ENCODE peak calls at places on chromosome X, in six cellular contexts. M, K, Q, D, C and V are unnamed samples.

GRCh38 chrX:48896611-48897011 is 957 bp downstream of the TIMM17B start:
- DNase-seq in D (peak; percentile 71), K (no peak), Q (no peak), C (no peak), M (no peak), V (no peak)

GRCh38 chrX:4825550-4825949 is 1112.1 kb upstream of the PRKX start:
- DNase-seq in Q (no peak), D (no peak), C (no peak), K (no peak), M (no peak), V (no peak)

GRCh38 chrX:39883664-39884063 is 214.1 kb downstream of the BCOR start:
- DNase-seq in K (no peak), C (no peak), M (no peak), D (no peak), Q (no peak), V (no peak)

GRCh38 chrX:48831909-48832291 is 3.5 kb downstream of the PCSK1N start:
- DNase-seq in K (no peak), M (peak; percentile 33), Q (no peak), D (no peak), C (peak; percentile 59), V (no peak)

GRCh38 chrX:154734101-154734781 is 16.6 kb downstream of the GAB3 start:
- DNase-seq in C (no peak), D (peak; percentile 90), Q (no peak), M (no peak), K (peak; percentile 91), V (peak; percentile 55)

GRCh38 chrX:47499291-47499690 is 16.3 kb upstream of the ZNF41 start:
- DNase-seq in Q (no peak), D (no peak), M (no peak), K (no peak), C (no peak), V (no peak)

GRCh38 chrX:47200385-47201150 is 6.9 kb downstream of the UBA1 start:
- DNase-seq in Q (no peak), M (no peak), D (no peak), K (peak; percentile 65), C (no peak), V (no peak)

GRCh38 chrX:44012484-44013096 is 39.4 kb upstream of the NDP start:
- DNase-seq in C (no peak), Q (no peak), D (peak; percentile 48), M (no peak), K (peak; percentile 41), V (peak; percentile 4)

GRCh38 chrX:31524182-31524581 is 452.3 kb upstream of the FTHL17 start:
- DNase-seq in K (peak; percentile 27), D (no peak), C (no peak), M (no peak), Q (no peak), V (no peak)

GRCh38 chrX:41895826-41896225 is 27.5 kb downstream of the CASK start:
- DNase-seq in M (no peak), K (peak; percentile 14), Q (no peak), C (no peak), D (no peak), V (no peak)

GRCh38 chrX:110022555-110023448 is 19.9 kb downstream of the TMEM164 start:
- DNase-seq in K (no peak), Q (no peak), D (no peak), C (no peak), M (no peak), V (peak; percentile 34)

GRCh38 chrX:43595931-43596330 is 60.2 kb upstream of the MAOA start:
- DNase-seq in M (no peak), D (no peak), K (no peak), Q (no peak), C (no peak), V (no peak)

GRCh38 chrX:55908685-55909212 is 191.2 kb downstream of the RRAGB start:
- DNase-seq in D (peak; percentile 4), C (peak; percentile 46), K (no peak), Q (peak; percentile 3), M (peak; percentile 34), V (peak; percentile 32)

GRCh38 chrX:69616520-69617203 is 749 bp downstream of the EDA start:
- DNase-seq in K (no peak), C (no peak), D (no peak), M (peak; percentile 36), Q (no peak), V (no peak)

GRCh38 chrX:71128915-71129765 is 10.7 kb downstream of the MED12 start:
- DNase-seq in M (peak; percentile 57), K (peak; percentile 54), Q (no peak), C (peak; percentile 76), D (peak; percentile 67), V (peak; percentile 50)

GRCh38 chrX:103012945-103013344 is 51.0 kb downstream of the BEX1 start:
- DNase-seq in C (no peak), D (no peak), Q (no peak), M (no peak), K (no peak), V (no peak)

GRCh38 chrX:97705936-97706335 is 822.2 kb downstream of the RPA4 start:
- DNase-seq in D (peak; percentile 4), Q (no peak), K (peak; percentile 2), M (no peak), C (no peak), V (no peak)

GRCh38 chrX:140526138-140526537 is 21.3 kb upstream of the SOX3 start:
- DNase-seq in K (peak; percentile 57), D (peak; percentile 25), C (no peak), Q (no peak), M (peak; percentile 52), V (no peak)

GRCh38 chrX:143437439-143437838 is 79.8 kb downstream of the SPANXN3 start:
- DNase-seq in Q (no peak), K (no peak), C (no peak), M (no peak), D (peak; percentile 6), V (no peak)

GRCh38 chrX:53163436-53163835 is 61.6 kb downstream of the KDM5C start:
- DNase-seq in D (no peak), K (no peak), C (no peak), M (no peak), Q (no peak), V (no peak)

GRCh38 chrX:147902270-147902669 is 9.4 kb upstream of the FMR1 start:
- DNase-seq in D (no peak), K (no peak), M (no peak), Q (no peak), C (no peak), V (peak; percentile 79)

GRCh38 chrX:29478336-29479069 is 736.9 kb upstream of the MAGEB2 start:
- DNase-seq in M (peak; percentile 46), Q (peak; percentile 4), C (peak; percentile 43), D (peak; percentile 22), K (peak; percentile 26), V (peak; percentile 1)

GRCh38 chrX:78801522-78801921 is 54.0 kb downstream of the LPAR4 start:
- DNase-seq in D (no peak), M (no peak), Q (no peak), C (no peak), K (no peak), V (no peak)

GRCh38 chrX:119427024-119427794 is 28.1 kb downstream of the SLC25A43 start:
- DNase-seq in D (peak; percentile 18), Q (no peak), K (peak; percentile 34), C (no peak), M (no peak), V (no peak)

GRCh38 chrX:6244666-6245065 is 16.0 kb upstream of the NLGN4X start:
- DNase-seq in K (no peak), M (no peak), D (no peak), C (no peak), Q (no peak), V (no peak)

GRCh38 chrX:48021026-48021900 is 14.5 kb downstream of the SPACA5 start:
- DNase-seq in D (peak; percentile 87), C (peak; percentile 78), Q (peak; percentile 80), K (peak; percentile 81), M (peak; percentile 69), V (peak; percentile 27)

GRCh38 chrX:25968920-25969319 is 169.2 kb upstream of the MAGEB18 start:
- DNase-seq in K (no peak), D (no peak), Q (peak; percentile 17), M (peak; percentile 64), C (peak; percentile 78), V (no peak)

DNA sequence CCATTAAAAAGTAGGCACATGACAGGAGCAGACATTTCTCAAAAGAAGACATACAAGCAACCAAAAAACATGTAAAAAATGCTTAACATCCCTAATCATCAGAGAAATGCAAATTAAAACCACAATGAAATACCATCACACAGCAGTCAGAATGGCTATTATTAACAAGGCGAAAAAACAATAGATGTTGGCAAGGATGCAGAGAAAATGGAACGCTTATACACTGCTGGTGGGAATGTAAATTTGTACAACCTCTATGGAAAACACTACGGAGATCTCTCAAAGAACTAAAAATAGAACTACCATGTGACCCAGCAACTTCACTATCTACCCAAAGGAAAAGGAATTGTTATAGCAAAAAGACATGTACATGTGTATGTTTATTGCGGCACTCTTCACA is 71.5 kb downstream of the PPP4R3C start:
- DNase-seq in D (no peak), C (no peak), K (no peak), Q (no peak), M (no peak), V (no peak)
- H3K14ac ChIP-seq in D (no peak overlapping the region), C (no peak overlapping the region), K (no peak overlapping the region), Q (no peak overlapping the region), M (no peak overlapping the region), V (no peak overlapping the region)

DNA sequence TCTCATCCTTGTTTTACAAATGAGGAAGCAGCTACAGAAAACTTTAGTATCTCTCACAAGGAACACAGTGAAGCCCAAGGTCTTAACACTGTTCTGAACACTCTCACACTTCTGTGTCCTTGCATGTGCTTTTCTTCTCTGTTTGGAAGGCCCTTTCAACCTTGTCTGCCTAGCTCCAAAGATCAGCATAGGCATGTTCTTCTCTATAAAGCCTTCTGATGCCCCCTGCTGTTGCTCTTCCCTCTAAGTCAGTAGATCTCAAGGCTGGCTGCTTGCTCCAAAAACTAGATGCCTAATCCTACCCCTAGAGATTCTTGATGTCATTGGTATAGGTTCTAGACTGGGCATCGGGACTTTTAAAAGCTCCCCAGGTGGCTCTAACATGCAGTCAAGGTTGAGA is 5.9 kb downstream of the APOO start:
- DNase-seq in C (no peak), M (peak; percentile 40), D (peak; percentile 84), Q (peak; percentile 26), K (peak; percentile 77), V (peak; percentile 59)
- H3K4ac ChIP-seq in C (no peak overlapping the region), M (no peak overlapping the region), D (no peak overlapping the region), Q (no peak overlapping the region), K (no peak overlapping the region), V (no peak overlapping the region)

GRCh38 chrX:18666614-18667013 is 5.3 kb downstream of the RS1 start:
- DNase-seq in D (no peak), K (no peak), C (no peak), Q (no peak), M (no peak), V (no peak)
- H3K14ac ChIP-seq in D (no peak overlapping the region), K (no peak overlapping the region), C (no peak overlapping the region), Q (no peak overlapping the region), M (no peak overlapping the region), V (no peak overlapping the region)

GRCh38 chrX:12948495-12948894 is 26.4 kb upstream of the TMSB4X start:
- DNase-seq in M (no peak), D (no peak), K (no peak), Q (no peak), C (no peak), V (no peak)

GRCh38 chrX:12947545-12948235 is 27.2 kb upstream of the TMSB4X start:
- DNase-seq in K (no peak), Q (no peak), C (no peak), D (no peak), M (no peak), V (no peak)

GRCh38 chrX:12946838-12947544 is 27.9 kb upstream of the TMSB4X start:
- DNase-seq in K (peak; percentile 82), Q (peak; percentile 67), C (peak; percentile 86), M (peak; percentile 88), D (peak; percentile 79), V (peak; percentile 88)

GRCh38 chrX:12946406-12946805 is 28.5 kb upstream of the TMSB4X start:
- DNase-seq in C (no peak), K (no peak), M (no peak), Q (no peak), D (peak; percentile 13), V (no peak)

GRCh38 chrX:12945494-12945893 is 29.4 kb upstream of the TMSB4X start:
- DNase-seq in M (no peak), K (no peak), D (no peak), Q (no peak), C (no peak), V (no peak)
- H3K4ac ChIP-seq in M (no peak overlapping the region), K (no peak overlapping the region), D (no peak overlapping the region), Q (no peak overlapping the region), C (no peak overlapping the region), V (no peak overlapping the region)